ENCODE peak calls at places on chromosomes 5 and 9, in eight cellular contexts. One of them, this sample, is unnamed.

GRCh38 chr5:163705983-163706771 is 200.8 kb downstream of the MAT2B start:
- DNase-seq in cardiac septum: no peak
- DNase-seq in GM23248: peak; percentile 33
- DNase-seq in endothelial cell: no peak
- DNase-seq in HFFc6: peak; percentile 8
- DNase-seq in transverse colon: no peak
- DNase-seq in activated naive CD8-positive, alpha-beta T cell treated with anti-CD3 and anti-CD28 coated beads, Interleukin-2, amount 50 U/mL, for 24 hours: no peak
- DNase-seq in NCI-H1417: peak; percentile 31
- DNase-seq in this sample: no peak

GRCh38 chr9:77933019-77933418 is 98.6 kb downstream of the GNAQ start:
- DNase-seq in HFFc6: no peak
- DNase-seq in transverse colon: no peak
- DNase-seq in activated naive CD8-positive, alpha-beta T cell treated with anti-CD3 and anti-CD28 coated beads, Interleukin-2, amount 50 U/mL, for 24 hours: no peak
- DNase-seq in endothelial cell: no peak
- DNase-seq in GM23248: no peak
- DNase-seq in cardiac septum: no peak
- DNase-seq in NCI-H1417: no peak
- DNase-seq in this sample: no peak

GRCh38 chr5:141908796-141909195 is 14.9 kb upstream of the DELE1 start:
- DNase-seq in activated naive CD8-positive, alpha-beta T cell treated with anti-CD3 and anti-CD28 coated beads, Interleukin-2, amount 50 U/mL, for 24 hours: no peak
- DNase-seq in NCI-H1417: no peak
- DNase-seq in cardiac septum: no peak
- DNase-seq in GM23248: peak; percentile 82
- DNase-seq in HFFc6: peak; percentile 58
- DNase-seq in endothelial cell: no peak
- DNase-seq in transverse colon: no peak
- DNase-seq in this sample: no peak

GRCh38 chr9:117300686-117301085 is 114.2 kb downstream of the ASTN2 start:
- DNase-seq in HFFc6: no peak
- DNase-seq in endothelial cell: no peak
- DNase-seq in cardiac septum: no peak
- DNase-seq in transverse colon: no peak
- DNase-seq in NCI-H1417: no peak
- DNase-seq in GM23248: no peak
- DNase-seq in activated naive CD8-positive, alpha-beta T cell treated with anti-CD3 and anti-CD28 coated beads, Interleukin-2, amount 50 U/mL, for 24 hours: no peak
- DNase-seq in this sample: no peak

GRCh38 chr5:119743927-119744326 is 114.6 kb downstream of the FAM170A start:
- DNase-seq in endothelial cell: peak; percentile 54
- DNase-seq in cardiac septum: no peak
- DNase-seq in HFFc6: no peak
- DNase-seq in GM23248: peak; percentile 21
- DNase-seq in transverse colon: no peak
- DNase-seq in NCI-H1417: peak; percentile 59
- DNase-seq in activated naive CD8-positive, alpha-beta T cell treated with anti-CD3 and anti-CD28 coated beads, Interleukin-2, amount 50 U/mL, for 24 hours: no peak
- DNase-seq in this sample: peak; percentile 35

GRCh38 chr9:93256878-93257807 is 73.2 kb downstream of the WNK2 start:
- DNase-seq in activated naive CD8-positive, alpha-beta T cell treated with anti-CD3 and anti-CD28 coated beads, Interleukin-2, amount 50 U/mL, for 24 hours: no peak
- DNase-seq in HFFc6: no peak
- DNase-seq in NCI-H1417: no peak
- DNase-seq in GM23248: no peak
- DNase-seq in endothelial cell: no peak
- DNase-seq in cardiac septum: peak; percentile 51
- DNase-seq in transverse colon: peak; percentile 6
- DNase-seq in this sample: no peak

GRCh38 chr5:147688965-147689364 is 93.6 kb downstream of the JAKMIP2 start:
- DNase-seq in cardiac septum: no peak
- DNase-seq in activated naive CD8-positive, alpha-beta T cell treated with anti-CD3 and anti-CD28 coated beads, Interleukin-2, amount 50 U/mL, for 24 hours: no peak
- DNase-seq in GM23248: peak; percentile 3
- DNase-seq in transverse colon: peak; percentile 15
- DNase-seq in HFFc6: no peak
- DNase-seq in endothelial cell: no peak
- DNase-seq in NCI-H1417: peak; percentile 47
- DNase-seq in this sample: no peak

GRCh38 chr9:19229725-19230355 is 653 bp upstream of the DENND4C start:
- DNase-seq in HFFc6: peak; percentile 6
- DNase-seq in cardiac septum: peak; percentile 82
- DNase-seq in NCI-H1417: peak; percentile 89
- DNase-seq in activated naive CD8-positive, alpha-beta T cell treated with anti-CD3 and anti-CD28 coated beads, Interleukin-2, amount 50 U/mL, for 24 hours: no peak
- DNase-seq in transverse colon: peak; percentile 76
- DNase-seq in GM23248: peak; percentile 75
- DNase-seq in endothelial cell: peak; percentile 61
- DNase-seq in this sample: peak; percentile 52

GRCh38 chr9:70403618-70404025 is 10.8 kb downstream of the KLF9 start:
- DNase-seq in cardiac septum: no peak
- DNase-seq in NCI-H1417: no peak
- DNase-seq in HFFc6: no peak
- DNase-seq in endothelial cell: no peak
- DNase-seq in GM23248: peak; percentile 57
- DNase-seq in transverse colon: no peak
- DNase-seq in activated naive CD8-positive, alpha-beta T cell treated with anti-CD3 and anti-CD28 coated beads, Interleukin-2, amount 50 U/mL, for 24 hours: no peak
- DNase-seq in this sample: no peak

This sample was measured in iPS DF 19.7.